ENCODE peak calls at places on chromosomes 12 and 14, in nine cellular contexts. One of them, this sample, is unnamed.
A peak's percentile ranks its signal among the peaks of the same experiment; 100 is the strongest.

GRCh38 chr12:72618764-72619163 is 346.6 kb downstream of the TRHDE start:
- DNase-seq in dermis blood vessel endothelial cell: no peak
- DNase-seq in pancreas: no peak
- DNase-seq in MM.1S: no peak
- DNase-seq in IMR-90: no peak
- DNase-seq in CD4-positive, alpha-beta T cell: no peak
- DNase-seq in left cardiac atrium: no peak
- DNase-seq in naive thymus-derived CD8-positive, alpha-beta T cell: no peak
- DNase-seq in A172: no peak
- DNase-seq in this sample: no peak

GRCh38 chr14:101830271-101830670 is 68.8 kb downstream of the PPP2R5C start:
- DNase-seq in IMR-90: no peak
- DNase-seq in A172: no peak
- DNase-seq in pancreas: no peak
- DNase-seq in MM.1S: no peak
- DNase-seq in left cardiac atrium: no peak
- DNase-seq in naive thymus-derived CD8-positive, alpha-beta T cell: no peak
- DNase-seq in dermis blood vessel endothelial cell: no peak
- DNase-seq in CD4-positive, alpha-beta T cell: no peak
- DNase-seq in this sample: no peak

GRCh38 chr14:90017371-90017770 is 44.4 kb upstream of the KCNK13 start:
- DNase-seq in MM.1S: no peak
- DNase-seq in A172: no peak
- DNase-seq in IMR-90: peak; percentile 44
- DNase-seq in left cardiac atrium: no peak
- DNase-seq in CD4-positive, alpha-beta T cell: no peak
- DNase-seq in dermis blood vessel endothelial cell: no peak
- DNase-seq in naive thymus-derived CD8-positive, alpha-beta T cell: no peak
- DNase-seq in pancreas: no peak
- DNase-seq in this sample: no peak

GRCh38 chr12:27517961-27518668 is 5.9 kb upstream of the PPFIBP1 start:
- DNase-seq in A172: no peak
- DNase-seq in left cardiac atrium: no peak
- DNase-seq in pancreas: no peak
- DNase-seq in dermis blood vessel endothelial cell: no peak
- DNase-seq in MM.1S: no peak
- DNase-seq in IMR-90: no peak
- DNase-seq in CD4-positive, alpha-beta T cell: no peak
- DNase-seq in naive thymus-derived CD8-positive, alpha-beta T cell: no peak
- DNase-seq in this sample: no peak

GRCh38 chr14:58465425-58465824 is 37.9 kb downstream of the KIAA0586 start:
- DNase-seq in CD4-positive, alpha-beta T cell: no peak
- DNase-seq in naive thymus-derived CD8-positive, alpha-beta T cell: no peak
- DNase-seq in IMR-90: peak; percentile 70
- DNase-seq in MM.1S: no peak
- DNase-seq in pancreas: no peak
- DNase-seq in A172: no peak
- DNase-seq in left cardiac atrium: no peak
- DNase-seq in dermis blood vessel endothelial cell: peak; percentile 20
- DNase-seq in this sample: no peak

GRCh38 chr12:56836317-56836716 is 73.2 kb downstream of the HSD17B6 start:
- DNase-seq in pancreas: no peak
- DNase-seq in IMR-90: no peak
- DNase-seq in naive thymus-derived CD8-positive, alpha-beta T cell: no peak
- DNase-seq in CD4-positive, alpha-beta T cell: no peak
- DNase-seq in MM.1S: no peak
- DNase-seq in left cardiac atrium: peak; percentile 53
- DNase-seq in dermis blood vessel endothelial cell: no peak
- DNase-seq in A172: peak; percentile 59
- DNase-seq in this sample: no peak

GRCh38 chr14:85528080-85528881 is 1.7 kb upstream of the FLRT2 start:
- DNase-seq in CD4-positive, alpha-beta T cell: no peak
- DNase-seq in A172: peak; percentile 61
- DNase-seq in IMR-90: peak; percentile 90
- DNase-seq in pancreas: no peak
- DNase-seq in MM.1S: no peak
- DNase-seq in naive thymus-derived CD8-positive, alpha-beta T cell: no peak
- DNase-seq in left cardiac atrium: peak; percentile 48
- DNase-seq in dermis blood vessel endothelial cell: peak; percentile 97
- DNase-seq in this sample: no peak

GRCh38 chr12:30047499-30048262 is 263.9 kb upstream of the TMTC1 start:
- DNase-seq in naive thymus-derived CD8-positive, alpha-beta T cell: no peak
- DNase-seq in A172: peak; percentile 58
- DNase-seq in left cardiac atrium: peak; percentile 25
- DNase-seq in CD4-positive, alpha-beta T cell: no peak
- DNase-seq in MM.1S: no peak
- DNase-seq in IMR-90: peak; percentile 52
- DNase-seq in pancreas: no peak
- DNase-seq in dermis blood vessel endothelial cell: peak; percentile 63
- DNase-seq in this sample: no peak

GRCh38 chr12:50218386-50218785 is 51.2 kb upstream of the CERS5 start:
- DNase-seq in IMR-90: peak; percentile 71
- DNase-seq in A172: peak; percentile 71
- DNase-seq in CD4-positive, alpha-beta T cell: no peak
- DNase-seq in naive thymus-derived CD8-positive, alpha-beta T cell: no peak
- DNase-seq in MM.1S: no peak
- DNase-seq in dermis blood vessel endothelial cell: no peak
- DNase-seq in pancreas: no peak
- DNase-seq in left cardiac atrium: no peak
- DNase-seq in this sample: no peak

GRCh38 chr12:116689586-116689985 is 48.3 kb downstream of the SPRING1 start:
- DNase-seq in dermis blood vessel endothelial cell: no peak
- DNase-seq in CD4-positive, alpha-beta T cell: no peak
- DNase-seq in pancreas: no peak
- DNase-seq in A172: no peak
- DNase-seq in naive thymus-derived CD8-positive, alpha-beta T cell: no peak
- DNase-seq in MM.1S: no peak
- DNase-seq in IMR-90: no peak
- DNase-seq in left cardiac atrium: no peak
- DNase-seq in this sample: no peak

GRCh38 chr12:96513681-96514080 is 24.3 kb downstream of the CFAP54 start:
- DNase-seq in naive thymus-derived CD8-positive, alpha-beta T cell: no peak
- DNase-seq in A172: no peak
- DNase-seq in CD4-positive, alpha-beta T cell: no peak
- DNase-seq in IMR-90: peak; percentile 24
- DNase-seq in pancreas: no peak
- DNase-seq in left cardiac atrium: no peak
- DNase-seq in dermis blood vessel endothelial cell: no peak
- DNase-seq in MM.1S: no peak
- DNase-seq in this sample: no peak

GRCh38 chr14:61280526-61281185 is 482 bp downstream of the TMEM30B start:
- DNase-seq in left cardiac atrium: peak; percentile 78
- DNase-seq in IMR-90: peak; percentile 34
- DNase-seq in dermis blood vessel endothelial cell: peak; percentile 88
- DNase-seq in A172: no peak
- DNase-seq in naive thymus-derived CD8-positive, alpha-beta T cell: peak; percentile 80
- DNase-seq in pancreas: peak; percentile 82
- DNase-seq in CD4-positive, alpha-beta T cell: peak; percentile 84
- DNase-seq in MM.1S: no peak
- DNase-seq in this sample: peak; percentile 60

This sample was measured in upper lobe of left lung.